ENCODE peak calls at places on chromosomes 16 and 17, in six cellular contexts. A, I, R, V, H and Z are unnamed samples.

GRCh38 chr17:35795007-35795870 is at the start of gene MMP28:
- DNase-seq in A (peak), H (no peak), I (peak), V (no peak), R (peak), Z (no peak)

GRCh38 chr16:8996891-8997290 is 33.2 kb upstream of the USP7 start:
- DNase-seq in I (no peak), A (peak), H (no peak), V (no peak), R (no peak), Z (no peak)

GRCh38 chr17:40325156-40326013 is 16.4 kb downstream of the RARA start:
- DNase-seq in H (no peak), A (no peak), R (no peak), V (no peak), I (no peak), Z (no peak)

GRCh38 chr17:58367462-58367861 is 15.5 kb upstream of the SUPT4H1 start:
- DNase-seq in V (no peak), H (no peak), A (no peak), R (no peak), I (no peak), Z (no peak)

GRCh38 chr16:68985855-68986254 is 119.6 kb upstream of the HAS3 start:
- DNase-seq in I (peak), R (no peak), A (peak), H (no peak), V (no peak), Z (peak)

GRCh38 chr17:73521376-73521775 is 122.9 kb downstream of the SDK2 start:
- DNase-seq in R (no peak), V (no peak), H (no peak), A (no peak), I (no peak), Z (no peak)

GRCh38 chr16:53429221-53429943 is 4.9 kb upstream of the RBL2 start:
- DNase-seq in H (no peak), R (no peak), A (no peak), V (no peak), I (peak), Z (peak)

GRCh38 chr17:48997103-48997826 is at the start of gene IGF2BP1:
- DNase-seq in H (no peak), A (peak), V (no peak), R (peak), I (peak), Z (peak)

GRCh38 chr16:88566158-88566557 is 4.0 kb upstream of the ZC3H18 start:
- DNase-seq in A (no peak), R (no peak), V (no peak), H (no peak), I (peak), Z (peak)

GRCh38 chr17:81429353-81429774 is 34.1 kb downstream of the BAHCC1 start:
- DNase-seq in V (peak), A (peak), I (peak), R (no peak), H (peak), Z (peak)

GRCh38 chr16:59210955-59211541 is 476.9 kb upstream of the GOT2 start:
- DNase-seq in V (peak), R (peak), A (peak), H (no peak), I (peak), Z (peak)

GRCh38 chr16:77834600-77834963 is 46.2 kb downstream of the VAT1L start:
- DNase-seq in H (no peak), I (peak), V (no peak), A (no peak), R (no peak), Z (peak)

GRCh38 chr16:74557275-74557674 is 49.6 kb downstream of the GLG1 start:
- DNase-seq in V (no peak), I (no peak), R (no peak), H (no peak), A (no peak), Z (no peak)

GRCh38 chr16:46743232-46743719 is 4.9 kb downstream of the MYLK3 start:
- DNase-seq in H (no peak), I (peak), V (no peak), A (no peak), R (no peak), Z (peak)

GRCh38 chr17:35238817-35239216 is 4.1 kb upstream of the SLFN5 start:
- DNase-seq in R (no peak), H (no peak), I (peak), V (no peak), A (peak), Z (no peak)

GRCh38 chr16:19389246-19389645 is 28.4 kb upstream of the TMC5 start:
- DNase-seq in A (peak), I (peak), R (peak), V (no peak), H (peak), Z (no peak)

GRCh38 chr17:4822835-4823234 is 10.3 kb upstream of the MINK1 start:
- DNase-seq in V (no peak), A (no peak), H (no peak), R (no peak), I (no peak), Z (no peak)

GRCh38 chr17:40327735-40328385 is 18.9 kb downstream of the RARA start:
- DNase-seq in R (no peak), A (no peak), H (no peak), I (no peak), V (no peak), Z (no peak)

GRCh38 chr17:57211010-57211411 is 45.3 kb upstream of the MSI2 start:
- DNase-seq in A (no peak), I (peak), R (no peak), H (no peak), V (no peak), Z (no peak)

GRCh38 chr16:53991181-53992056 is 287.5 kb downstream of the FTO start:
- DNase-seq in R (peak), V (no peak), A (no peak), H (no peak), I (no peak), Z (peak)

GRCh38 chr17:38896373-38896954 is 26.6 kb downstream of the LASP1 start:
- DNase-seq in I (no peak), H (no peak), R (peak), A (no peak), V (no peak), Z (no peak)

GRCh38 chr16:1347286-1347855 is 4.3 kb downstream of the TSR3 start:
- DNase-seq in R (no peak), V (no peak), I (no peak), A (no peak), H (no peak), Z (no peak)

GRCh38 chr16:74627506-74628220 is 20.7 kb upstream of the GLG1 start:
- DNase-seq in H (no peak), I (peak), V (no peak), A (no peak), R (no peak), Z (peak)

GRCh38 chr16:54926166-54926838 is 4.4 kb upstream of the IRX5 start:
- DNase-seq in I (peak), V (no peak), H (no peak), R (no peak), A (no peak), Z (peak)

GRCh38 chr16:13634921-13635320 is 285.0 kb upstream of the ERCC4 start:
- DNase-seq in V (no peak), R (no peak), I (no peak), A (no peak), H (no peak), Z (no peak)

GRCh38 chr17:59425085-59425901 is 93.8 kb downstream of the YPEL2 start:
- DNase-seq in I (peak), H (no peak), V (no peak), R (no peak), A (no peak), Z (peak)

GRCh38 chr16:87276091-87276561 is 41.1 kb downstream of the C16orf95 start:
- DNase-seq in A (no peak), H (no peak), R (no peak), I (no peak), V (no peak), Z (no peak)

GRCh38 chr17:12398636-12399035 is 267.1 kb upstream of the MYOCD start:
- DNase-seq in A (peak), R (no peak), H (no peak), I (peak), V (no peak), Z (no peak)

GRCh38 chr17:5706835-5707234 is 122.5 kb upstream of the NLRP1 start:
- DNase-seq in V (peak), H (peak), A (peak), R (peak), I (peak), Z (peak)

GRCh38 chr17:20127660-20128413 is 118.7 kb downstream of the SPECC1 start:
- DNase-seq in R (no peak), A (peak), I (peak), V (no peak), H (no peak), Z (no peak)

GRCh38 chr17:20133552-20133951 is 124.4 kb downstream of the SPECC1 start:
- DNase-seq in I (no peak), R (no peak), A (no peak), V (no peak), H (no peak), Z (no peak)
- H3K4me3 ChIP-seq in I (no peak), R (no peak), A (no peak), V (no peak), H (no peak), Z (no peak)

GRCh38 chr17:77312786-77313599 is 172.2 kb downstream of the SEC14L1 start:
- DNase-seq in A (no peak), V (peak), H (peak), I (peak), R (peak), Z (peak)
- H3K4me3 ChIP-seq in A (no peak), V (no peak), H (no peak), I (no peak), R (no peak), Z (no peak)

GRCh38 chr17:56141046-56141839 is 12.0 kb upstream of the ANKFN1 start:
- DNase-seq in V (no peak), H (no peak), I (no peak), R (no peak), A (no peak), Z (peak)

GRCh38 chr17:56131431-56131830 is 21.8 kb upstream of the ANKFN1 start:
- DNase-seq in I (peak), A (no peak), R (no peak), V (no peak), H (no peak), Z (no peak)

DNA sequence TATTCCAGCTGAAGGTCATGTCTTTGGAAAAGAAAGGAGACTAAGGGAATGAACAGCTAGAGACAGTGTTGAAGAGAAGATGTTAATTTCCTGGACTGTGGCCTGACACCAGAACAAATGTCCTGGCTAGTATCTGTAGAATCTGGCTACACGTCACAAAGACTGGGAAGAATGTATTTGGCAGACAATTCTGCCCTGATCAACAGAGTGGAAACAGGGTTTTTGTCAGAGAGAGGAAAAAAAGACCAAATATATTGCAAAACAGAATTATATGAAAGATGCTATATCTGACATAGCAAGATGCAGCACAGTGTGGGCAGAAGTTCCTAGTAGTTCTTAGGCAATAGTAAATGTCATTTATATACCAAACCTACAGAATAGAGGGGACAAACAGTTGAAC is 17.0 kb upstream of the ANKFN1 start:
- DNase-seq in H (no peak), V (no peak), A (no peak), R (no peak), I (no peak), Z (no peak)
- H3K4me3 ChIP-seq in H (no peak), V (no peak), A (no peak), R (no peak), I (no peak), Z (no peak)

GRCh38 chr16:30187556-30187865 is 4.1 kb downstream of the CORO1A start:
- DNase-seq in V (no peak), R (no peak), A (no peak), H (no peak), I (no peak), Z (no peak)
- H3K4me3 ChIP-seq in V (no peak), R (no peak), A (no peak), H (no peak), I (no peak), Z (no peak)

DNA sequence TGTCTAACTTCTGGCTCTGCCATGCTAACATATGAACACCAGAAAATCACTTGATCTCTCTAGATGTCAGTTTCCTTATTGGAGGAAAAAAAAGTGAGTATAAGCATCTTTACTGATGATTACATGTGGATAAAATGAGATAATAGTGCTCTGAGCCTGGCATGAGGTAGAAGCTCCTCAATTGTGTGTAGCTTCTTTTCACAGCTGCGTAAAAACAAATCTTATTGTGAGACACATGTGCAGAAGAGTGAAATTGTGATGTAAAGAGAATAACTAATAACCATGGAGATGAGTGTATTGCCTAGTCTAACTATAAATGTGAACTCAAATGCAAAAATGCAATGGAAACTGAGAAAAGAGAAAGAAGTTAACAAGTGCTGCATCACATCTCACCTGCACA is 44.7 kb downstream of the CDH11 start:
- DNase-seq in A (no peak), I (no peak), R (no peak), V (no peak), H (no peak), Z (no peak)
- H3K4me3 ChIP-seq in A (no peak), I (no peak), R (no peak), V (no peak), H (no peak), Z (no peak)

GRCh38 chr16:29665294-29666077 is 2.4 kb downstream of the SPN start:
- DNase-seq in I (no peak), A (no peak), V (no peak), H (no peak), R (no peak), Z (no peak)
- H3K4me3 ChIP-seq in I (no peak), A (no peak), V (no peak), H (no peak), R (no peak), Z (no peak)